ENCODE peak calls at places on chromosome 20, in six cellular contexts. Y, H, S, T, D and U are unnamed samples.

GRCh38 chr20:1389703-1390385 is 3.0 kb downstream of the FKBP1A start:
- DNase-seq in S (no peak), H (no peak), T (no peak), D (no peak), Y (no peak), U (no peak)

GRCh38 chr20:13006825-13007224 is 1.9 kb upstream of the SPTLC3 start:
- DNase-seq in H (no peak), S (no peak), D (no peak), T (no peak), Y (peak; percentile 89), U (no peak)

GRCh38 chr20:46772901-46773300 is 63.5 kb downstream of the SLC2A10 start:
- DNase-seq in H (no peak), Y (no peak), T (peak; percentile 40), S (no peak), D (no peak), U (peak; percentile 20)

GRCh38 chr20:1871807-1872455 is 23.3 kb upstream of the SIRPA start:
- DNase-seq in S (no peak), Y (no peak), T (no peak), H (no peak), D (peak; percentile 43), U (no peak)

GRCh38 chr20:47464380-47465101 is 37.1 kb upstream of the NCOA3 start:
- DNase-seq in Y (peak; percentile 99), S (peak; percentile 36), T (peak; percentile 100), D (no peak), H (peak; percentile 22), U (peak; percentile 99)

GRCh38 chr20:44442298-44443070 is 33.2 kb upstream of the TTPAL start:
- DNase-seq in S (no peak), H (no peak), Y (no peak), D (no peak), T (no peak), U (no peak)

GRCh38 chr20:2890743-2891142 is 17.5 kb downstream of the PTPRA start:
- DNase-seq in T (no peak), Y (peak; percentile 19), S (no peak), H (no peak), D (no peak), U (no peak)

GRCh38 chr20:15111654-15112053 is 774.2 kb upstream of the FLRT3 start:
- DNase-seq in H (no peak), D (no peak), T (no peak), Y (no peak), S (no peak), U (no peak)

GRCh38 chr20:2750343-2751251 is 49.8 kb downstream of the CPXM1 start:
- DNase-seq in S (no peak), T (peak; percentile 59), Y (peak; percentile 17), D (no peak), H (no peak), U (peak; percentile 71)

GRCh38 chr20:44495802-44496481 is 20.3 kb downstream of the TTPAL start:
- DNase-seq in D (no peak), H (no peak), S (peak; percentile 77), Y (peak; percentile 99), T (no peak), U (peak; percentile 70)

GRCh38 chr20:48319943-48320584 is 507.7 kb downstream of the PREX1 start:
- DNase-seq in H (no peak), S (no peak), T (no peak), Y (no peak), D (no peak), U (no peak)

GRCh38 chr20:41172296-41173140 is 35.2 kb downstream of the PLCG1 start:
- DNase-seq in H (no peak), Y (no peak), S (no peak), D (no peak), T (no peak), U (no peak)

GRCh38 chr20:62010551-62011402 is 54.9 kb downstream of the TAF4 start:
- DNase-seq in H (peak; percentile 93), Y (peak; percentile 55), T (peak; percentile 64), D (peak; percentile 7), S (peak; percentile 10), U (peak; percentile 51)

GRCh38 chr20:1397710-1398109 is 4.9 kb upstream of the FKBP1A start:
- DNase-seq in Y (peak; percentile 15), D (no peak), S (no peak), H (no peak), T (no peak), U (no peak)

GRCh38 chr20:237479-237878 is 10.4 kb downstream of the DEFB129 start:
- DNase-seq in Y (peak; percentile 5), S (no peak), H (no peak), T (no peak), D (no peak), U (no peak)

GRCh38 chr20:52683761-52684160 is 288.4 kb upstream of the TSHZ2 start:
- DNase-seq in H (no peak), T (no peak), Y (no peak), D (no peak), S (no peak), U (no peak)

GRCh38 chr20:44097521-44098255 is 89.3 kb downstream of the JPH2 start:
- DNase-seq in S (no peak), Y (peak; percentile 22), H (no peak), D (no peak), T (peak; percentile 31), U (no peak)

GRCh38 chr20:4445780-4446179 is 275.9 kb upstream of the PRND start:
- DNase-seq in T (no peak), D (no peak), S (no peak), H (no peak), Y (no peak), U (no peak)

GRCh38 chr20:33789109-33789857 is 21.9 kb upstream of the CHMP4B start:
- DNase-seq in S (peak; percentile 98), D (no peak), T (peak; percentile 83), Y (peak; percentile 96), H (peak; percentile 68), U (peak; percentile 96)

GRCh38 chr20:12722096-12722495 is 286.7 kb upstream of the SPTLC3 start:
- DNase-seq in D (no peak), Y (no peak), T (no peak), S (no peak), H (no peak), U (no peak)

GRCh38 chr20:59648720-59649119 is 44.4 kb downstream of the PHACTR3 start:
- DNase-seq in D (no peak), H (no peak), Y (no peak), S (no peak), T (no peak), U (no peak)

GRCh38 chr20:910132-910839 is 5.8 kb downstream of the ANGPT4 start:
- DNase-seq in Y (no peak), T (no peak), S (no peak), D (no peak), H (no peak), U (no peak)

GRCh38 chr20:49657118-49657901 is 56.4 kb downstream of the B4GALT5 start:
- DNase-seq in T (no peak), S (no peak), Y (peak; percentile 84), D (no peak), H (no peak), U (no peak)

GRCh38 chr20:17969276-17969883 is 562 bp downstream of the MGME1 start:
- DNase-seq in D (no peak), H (peak; percentile 53), T (peak; percentile 67), S (no peak), Y (no peak), U (peak; percentile 70)

GRCh38 chr20:316316-317068 is 8.9 kb upstream of the SOX12 start:
- DNase-seq in S (no peak), Y (peak; percentile 88), D (no peak), T (no peak), H (no peak), U (no peak)

GRCh38 chr20:51624157-51624731 is 81.7 kb upstream of the NFATC2 start:
- DNase-seq in S (peak; percentile 61), Y (peak; percentile 57), D (no peak), H (peak; percentile 77), T (peak; percentile 59), U (peak; percentile 75)

GRCh38 chr20:25533920-25534700 is 51.2 kb downstream of the NINL start:
- DNase-seq in T (no peak), H (no peak), S (no peak), D (no peak), Y (no peak), U (no peak)

DNA sequence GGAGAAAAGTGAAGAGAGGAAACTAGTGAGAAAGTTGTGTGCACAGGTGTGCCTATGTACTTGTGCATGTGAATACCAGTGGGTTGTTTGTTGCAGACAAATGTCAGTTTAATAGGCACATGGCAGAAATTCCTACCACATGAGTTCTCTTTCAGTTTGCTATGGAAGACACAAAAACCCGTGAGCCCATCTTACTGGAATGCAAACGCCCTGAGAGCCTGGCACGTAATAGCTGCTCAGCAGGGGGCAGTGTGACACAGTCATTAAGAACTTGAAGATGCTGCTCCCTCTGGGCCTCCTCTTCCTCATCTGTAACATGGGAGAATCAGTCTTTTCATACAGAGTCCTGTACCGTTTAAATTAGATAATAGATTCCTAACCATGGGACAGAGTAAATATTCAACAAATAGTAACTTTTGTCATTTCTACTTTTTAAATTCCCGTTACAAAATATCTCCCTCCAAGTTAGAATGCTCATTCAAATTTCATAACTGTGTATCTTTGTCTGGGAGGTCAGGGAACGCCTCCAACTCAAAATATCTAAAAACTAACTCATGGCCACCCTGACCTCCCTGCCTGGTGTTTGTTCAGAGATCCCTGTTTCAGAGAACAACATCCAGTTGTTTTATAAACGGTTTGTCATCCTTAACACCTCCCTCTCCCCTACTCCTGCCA is 802.9 kb downstream of the MAFB start:
- DNase-seq in H (peak; percentile 29), S (no peak), Y (peak; percentile 88), D (no peak), T (peak; percentile 21), U (peak; percentile 32)
- TF ChIP-seq RAD21 in H (peak; percentile 79), S (peak; percentile 34), Y (peak; percentile 68), D (peak; percentile 63), T (no peak), U (peak; percentile 24)

GRCh38 chr20:10111144-10111771 is 76.5 kb downstream of the ANKEF1 start:
- DNase-seq in D (no peak), T (peak; percentile 15), S (no peak), H (no peak), Y (no peak), U (no peak)
- TF ChIP-seq RAD21 in D (no peak), T (no peak), S (no peak), H (no peak), Y (no peak), U (no peak)

GRCh38 chr20:6122873-6123649 is at the start of gene FERMT1:
- DNase-seq in H (peak; percentile 82), Y (peak; percentile 54), S (peak; percentile 78), T (peak; percentile 84), D (no peak), U (peak; percentile 85)
- TF ChIP-seq RAD21 in H (no peak), Y (no peak), S (no peak), T (peak; percentile 82), D (no peak), U (no peak)

DNA sequence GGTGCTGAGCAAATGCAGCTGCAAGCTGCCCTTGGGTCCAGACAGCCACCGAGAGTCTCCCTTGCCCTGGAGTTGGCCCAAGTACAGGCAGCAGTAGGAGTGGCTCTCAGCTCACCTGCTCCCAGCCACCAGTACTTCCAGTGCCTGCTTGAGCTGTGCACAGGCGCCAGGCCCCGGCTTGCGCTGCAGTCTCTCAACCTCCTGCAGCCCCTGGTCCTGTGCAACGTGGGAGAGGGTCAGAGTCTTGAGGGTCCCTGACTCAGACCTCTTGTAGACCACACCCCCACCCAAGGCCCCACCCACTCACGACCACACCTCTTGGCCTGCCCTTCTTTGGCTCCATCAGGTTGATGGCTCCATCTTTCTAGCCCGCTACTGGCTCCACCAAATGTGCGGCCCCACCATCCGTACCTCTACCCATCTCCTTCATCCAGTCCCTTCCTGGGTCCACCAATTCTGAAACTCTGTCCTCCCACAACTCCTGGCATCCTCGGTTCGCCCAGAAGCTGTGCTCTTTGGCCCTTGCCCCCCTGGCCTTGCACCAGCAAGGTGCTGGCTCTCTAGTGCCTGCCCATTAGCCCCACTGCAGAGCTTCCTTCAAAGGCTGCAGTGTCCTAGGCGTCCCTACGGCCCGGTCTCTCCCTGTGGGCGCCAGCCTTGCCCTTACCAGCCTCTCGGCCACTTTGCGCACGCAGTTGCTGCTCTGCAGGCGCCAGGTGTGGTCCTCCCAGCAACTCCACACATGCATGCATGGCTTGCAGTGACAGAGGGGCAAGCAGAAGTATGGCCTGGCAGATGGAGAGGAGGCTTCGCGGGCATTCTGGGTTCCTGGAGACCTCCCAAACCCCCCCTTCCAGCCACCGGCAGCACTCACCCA is 16.5 kb upstream of the SPAG4 start:
- DNase-seq in D (no peak), H (no peak), Y (no peak), T (no peak), S (no peak), U (no peak)
- TF ChIP-seq RAD21 in D (no peak), H (no peak), Y (no peak), T (no peak), S (peak; percentile 8), U (no peak)